ENCODE peak calls at places on chromosomes 5 and 9, in nine cellular contexts. One of them, this sample, is unnamed.
A peak's percentile ranks its signal among the peaks of the same experiment; 100 is the strongest.

GRCh38 chr9:72351538-72352453 is 13.2 kb downstream of the ZFAND5 start:
- DNase-seq in kidney epithelial cell: no peak
- DNase-seq in foreskin fibroblast: peak; percentile 85
- DNase-seq in PC-3: peak; percentile 84
- DNase-seq in brain microvascular endothelial cell: peak; percentile 85
- DNase-seq in ovary: peak; percentile 53
- DNase-seq in astrocyte of the spinal cord: peak; percentile 78
- DNase-seq in AG04449: peak; percentile 23
- DNase-seq in psoas muscle: peak; percentile 34
- DNase-seq in this sample: no peak

GRCh38 chr5:10387690-10388089 is 34.2 kb downstream of the MARCHF6 start:
- DNase-seq in kidney epithelial cell: no peak
- DNase-seq in astrocyte of the spinal cord: peak; percentile 48
- DNase-seq in psoas muscle: no peak
- DNase-seq in brain microvascular endothelial cell: peak; percentile 63
- DNase-seq in foreskin fibroblast: peak; percentile 87
- DNase-seq in AG04449: no peak
- DNase-seq in ovary: no peak
- DNase-seq in PC-3: no peak
- DNase-seq in this sample: no peak

GRCh38 chr9:120937596-120937995 is 11.0 kb upstream of the TRAF1 start:
- DNase-seq in AG04449: no peak
- DNase-seq in psoas muscle: no peak
- DNase-seq in astrocyte of the spinal cord: peak; percentile 64
- DNase-seq in ovary: no peak
- DNase-seq in foreskin fibroblast: peak; percentile 57
- DNase-seq in kidney epithelial cell: no peak
- DNase-seq in PC-3: no peak
- DNase-seq in brain microvascular endothelial cell: no peak
- DNase-seq in this sample: no peak

GRCh38 chr5:22372826-22373660 is 480.1 kb downstream of the CDH12 start:
- DNase-seq in ovary: no peak
- DNase-seq in kidney epithelial cell: no peak
- DNase-seq in astrocyte of the spinal cord: no peak
- DNase-seq in foreskin fibroblast: no peak
- DNase-seq in AG04449: no peak
- DNase-seq in PC-3: no peak
- DNase-seq in brain microvascular endothelial cell: no peak
- DNase-seq in psoas muscle: no peak
- DNase-seq in this sample: no peak

GRCh38 chr5:2611561-2612096 is 139.8 kb downstream of the IRX2 start:
- DNase-seq in kidney epithelial cell: no peak
- DNase-seq in astrocyte of the spinal cord: no peak
- DNase-seq in ovary: no peak
- DNase-seq in brain microvascular endothelial cell: no peak
- DNase-seq in foreskin fibroblast: no peak
- DNase-seq in PC-3: no peak
- DNase-seq in AG04449: no peak
- DNase-seq in psoas muscle: no peak
- DNase-seq in this sample: no peak

GRCh38 chr5:90940227-90940995 is 381.8 kb downstream of the ADGRV1 start:
- DNase-seq in PC-3: peak; percentile 53
- DNase-seq in AG04449: no peak
- DNase-seq in ovary: peak; percentile 45
- DNase-seq in foreskin fibroblast: peak; percentile 60
- DNase-seq in psoas muscle: no peak
- DNase-seq in brain microvascular endothelial cell: peak; percentile 51
- DNase-seq in astrocyte of the spinal cord: peak; percentile 26
- DNase-seq in kidney epithelial cell: no peak
- DNase-seq in this sample: no peak

GRCh38 chr5:36607114-36607561 is 732 bp downstream of the SLC1A3 start:
- DNase-seq in astrocyte of the spinal cord: peak; percentile 73
- DNase-seq in foreskin fibroblast: peak; percentile 75
- DNase-seq in psoas muscle: peak; percentile 25
- DNase-seq in ovary: no peak
- DNase-seq in AG04449: no peak
- DNase-seq in brain microvascular endothelial cell: peak; percentile 34
- DNase-seq in PC-3: peak; percentile 59
- DNase-seq in kidney epithelial cell: no peak
- DNase-seq in this sample: peak; percentile 82

GRCh38 chr9:133658442-133659431 is 22.6 kb downstream of the DBH start:
- DNase-seq in PC-3: peak; percentile 29
- DNase-seq in psoas muscle: peak; percentile 51
- DNase-seq in foreskin fibroblast: peak; percentile 62
- DNase-seq in ovary: peak; percentile 49
- DNase-seq in brain microvascular endothelial cell: peak; percentile 11
- DNase-seq in astrocyte of the spinal cord: peak; percentile 40
- DNase-seq in kidney epithelial cell: no peak
- DNase-seq in AG04449: no peak
- DNase-seq in this sample: no peak

DNA sequence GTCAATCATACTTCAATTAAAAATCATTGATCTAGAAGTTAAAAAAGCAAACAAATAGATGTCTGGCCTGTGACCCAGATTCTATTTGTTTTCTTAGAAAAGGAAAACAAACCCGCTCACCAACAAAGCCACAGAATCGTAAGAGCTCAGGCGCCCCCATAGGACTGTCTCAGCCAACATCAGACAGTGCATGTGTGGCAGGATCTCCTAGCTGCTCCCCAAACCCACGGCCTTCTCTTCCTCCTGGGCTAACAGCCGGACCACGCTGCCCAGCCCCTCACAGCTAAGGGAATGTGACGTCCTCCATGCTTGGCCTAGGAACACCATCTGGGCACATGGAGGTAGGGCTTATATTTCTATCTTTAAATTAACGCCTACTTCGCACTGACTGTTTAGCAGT is 19.4 kb downstream of the OR2Y1 start:
- DNase-seq in ovary: no peak
- DNase-seq in brain microvascular endothelial cell: no peak
- DNase-seq in PC-3: no peak
- DNase-seq in psoas muscle: no peak
- DNase-seq in foreskin fibroblast: no peak
- DNase-seq in AG04449: no peak
- DNase-seq in astrocyte of the spinal cord: no peak
- DNase-seq in kidney epithelial cell: no peak
- DNase-seq in this sample: no peak
- TF ChIP-seq CTCF in ovary: no peak
- TF ChIP-seq CTCF in brain microvascular endothelial cell: no peak
- TF ChIP-seq CTCF in PC-3: no peak
- TF ChIP-seq CTCF in psoas muscle: no peak
- TF ChIP-seq CTCF in foreskin fibroblast: no peak
- TF ChIP-seq CTCF in AG04449: no peak
- TF ChIP-seq CTCF in astrocyte of the spinal cord: no peak
- TF ChIP-seq CTCF in kidney epithelial cell: no peak
- TF ChIP-seq CTCF in this sample: no peak

GRCh38 chr9:4970970-4971641 is 14.0 kb upstream of the JAK2 start:
- DNase-seq in astrocyte of the spinal cord: no peak
- DNase-seq in kidney epithelial cell: no peak
- DNase-seq in AG04449: no peak
- DNase-seq in PC-3: no peak
- DNase-seq in psoas muscle: no peak
- DNase-seq in foreskin fibroblast: no peak
- DNase-seq in brain microvascular endothelial cell: no peak
- DNase-seq in ovary: no peak
- DNase-seq in this sample: no peak
- H3K4me3 ChIP-seq in astrocyte of the spinal cord: no peak overlapping the region
- H3K4me3 ChIP-seq in kidney epithelial cell: no peak overlapping the region
- H3K4me3 ChIP-seq in AG04449: no peak overlapping the region
- H3K4me3 ChIP-seq in PC-3: no peak overlapping the region
- H3K4me3 ChIP-seq in psoas muscle: no peak overlapping the region
- H3K4me3 ChIP-seq in foreskin fibroblast: no peak overlapping the region
- H3K4me3 ChIP-seq in brain microvascular endothelial cell: no peak overlapping the region
- H3K4me3 ChIP-seq in ovary: no peak overlapping the region
- H3K4me3 ChIP-seq in this sample: no peak overlapping the region

GRCh38 chr5:135212361-135213033 is 178.5 kb upstream of the PITX1 start:
- DNase-seq in foreskin fibroblast: no peak
- DNase-seq in AG04449: no peak
- DNase-seq in kidney epithelial cell: no peak
- DNase-seq in brain microvascular endothelial cell: no peak
- DNase-seq in ovary: no peak
- DNase-seq in PC-3: no peak
- DNase-seq in psoas muscle: no peak
- DNase-seq in astrocyte of the spinal cord: no peak
- DNase-seq in this sample: no peak
- TF ChIP-seq CTCF in foreskin fibroblast: no peak
- TF ChIP-seq CTCF in AG04449: no peak
- TF ChIP-seq CTCF in kidney epithelial cell: no peak
- TF ChIP-seq CTCF in brain microvascular endothelial cell: no peak
- TF ChIP-seq CTCF in ovary: no peak
- TF ChIP-seq CTCF in PC-3: no peak
- TF ChIP-seq CTCF in psoas muscle: no peak
- TF ChIP-seq CTCF in astrocyte of the spinal cord: no peak
- TF ChIP-seq CTCF in this sample: no peak

GRCh38 chr5:137615171-137615775 is 116.1 kb upstream of the SPOCK1 start:
- DNase-seq in foreskin fibroblast: no peak
- DNase-seq in PC-3: no peak
- DNase-seq in kidney epithelial cell: no peak
- DNase-seq in brain microvascular endothelial cell: no peak
- DNase-seq in ovary: no peak
- DNase-seq in astrocyte of the spinal cord: no peak
- DNase-seq in AG04449: no peak
- DNase-seq in psoas muscle: no peak
- DNase-seq in this sample: no peak
- H3K4me3 ChIP-seq in foreskin fibroblast: no peak overlapping the region
- H3K4me3 ChIP-seq in PC-3: no peak overlapping the region
- H3K4me3 ChIP-seq in kidney epithelial cell: no peak overlapping the region
- H3K4me3 ChIP-seq in brain microvascular endothelial cell: no peak overlapping the region
- H3K4me3 ChIP-seq in ovary: no peak overlapping the region
- H3K4me3 ChIP-seq in astrocyte of the spinal cord: no peak overlapping the region
- H3K4me3 ChIP-seq in AG04449: no peak overlapping the region
- H3K4me3 ChIP-seq in psoas muscle: no peak overlapping the region
- H3K4me3 ChIP-seq in this sample: no peak overlapping the region

This sample was measured in left lung.